ENCODE peak calls at places on chromosomes 13 and 19, in nine cellular contexts. I is prostate gland; L is mesendoderm; E is T-helper 1 cell; T is thyroid gland; A is left colon; Z is hippocampal formation; S is NCI-H69; G is activated T-cell treated with anti-CD3 and anti-CD28 coated beads, Interleukin-2, amount 50 U/mL, for 72 hours. H is an unnamed sample.

GRCh38 chr13:110114351-110114750 is 192.6 kb downstream of the COL4A1 start:
- DNase-seq in A (no peak), S (no peak), G (no peak), L (no peak), T (no peak), E (no peak), I (no peak), Z (no peak), H (no peak)

GRCh38 chr19:44718441-44719261 is 19.7 kb downstream of the CEACAM16 start:
- DNase-seq in Z (peak; percentile 27), S (peak; percentile 84), I (no peak), T (peak; percentile 96), E (no peak), A (peak; percentile 83), G (no peak), L (peak; percentile 97), H (peak; percentile 5)

GRCh38 chr19:14536926-14537692 is 7.7 kb downstream of the TECR start:
- DNase-seq in Z (no peak), I (peak; percentile 80), T (peak; percentile 87), G (peak; percentile 55), S (peak; percentile 59), A (peak; percentile 95), E (no peak), L (peak; percentile 99), H (peak; percentile 73)

GRCh38 chr19:7832009-7832408 is 2.0 kb downstream of the EVI5L start:
- DNase-seq in L (no peak), E (no peak), I (no peak), S (no peak), A (no peak), T (no peak), Z (no peak), G (no peak), H (no peak)

GRCh38 chr19:13012690-13013608 is 17.7 kb downstream of the NFIX start:
- DNase-seq in A (peak; percentile 78), T (no peak), G (peak; percentile 49), E (no peak), L (peak; percentile 47), S (no peak), I (no peak), Z (no peak), H (peak; percentile 38)

GRCh38 chr19:46211201-46211881 is 18.2 kb upstream of the IGFL1 start:
- DNase-seq in E (no peak), L (peak; percentile 98), T (peak; percentile 62), S (no peak), G (no peak), I (peak; percentile 53), Z (no peak), A (no peak), H (no peak)

GRCh38 chr19:43526884-43527859 is at the start of gene ETHE1:
- DNase-seq in G (peak; percentile 90), Z (peak; percentile 75), S (peak; percentile 82), L (peak; percentile 68), A (peak; percentile 87), E (peak; percentile 53), I (peak; percentile 66), T (peak; percentile 86), H (peak; percentile 78)

GRCh38 chr13:92842145-92842544 is 384.5 kb upstream of the GPC6 start:
- DNase-seq in S (peak; percentile 19), G (no peak), I (no peak), E (no peak), Z (no peak), A (no peak), T (no peak), L (peak; percentile 35), H (no peak)

GRCh38 chr19:34241513-34242337 is 12.6 kb upstream of the GARRE1 start:
- DNase-seq in G (peak; percentile 25), A (peak; percentile 54), L (peak; percentile 88), I (no peak), T (peak; percentile 58), S (peak; percentile 89), E (no peak), Z (no peak), H (no peak)

GRCh38 chr19:3015126-3016057 is 13.7 kb downstream of the TLE2 start:
- DNase-seq in T (no peak), Z (no peak), G (no peak), L (no peak), I (no peak), A (no peak), S (no peak), E (no peak), H (no peak)

GRCh38 chr13:50916701-50917184 is 7.2 kb downstream of the RNASEH2B start:
- DNase-seq in I (no peak), T (no peak), Z (no peak), S (peak; percentile 83), E (no peak), G (no peak), L (peak; percentile 35), A (peak; percentile 31), H (peak; percentile 10)